ENCODE peak calls at places on chromosomes 5 and 9, in six cellular contexts. One of them, this sample, is unnamed. For H3K36me3 and H3K4me1, the result is how much of the 10 kb centered on the place peaks cover.

GRCh38 chr9:75712690-75713089 is 177.8 kb upstream of the PCSK5 start:
- DNase-seq in H1: no peak
- DNase-seq in mammary epithelial cell: peak
- DNase-seq in MM.1S: no peak
- DNase-seq in adrenal gland: peak
- DNase-seq in IMR-90: no peak
- DNase-seq in this sample: no peak

GRCh38 chr5:141870871-141871270 is 7.3 kb downstream of the PCDH1 start:
- DNase-seq in H1: no peak
- DNase-seq in MM.1S: no peak
- DNase-seq in IMR-90: no peak
- DNase-seq in mammary epithelial cell: peak
- DNase-seq in adrenal gland: no peak
- DNase-seq in this sample: no peak

GRCh38 chr9:28155067-28155466 is 581.8 kb upstream of the C9orf72 start:
- DNase-seq in MM.1S: no peak
- DNase-seq in mammary epithelial cell: no peak
- DNase-seq in IMR-90: no peak
- DNase-seq in H1: no peak
- DNase-seq in adrenal gland: peak
- DNase-seq in this sample: no peak

GRCh38 chr5:143186623-143187022 is 216.9 kb downstream of the NR3C1 start:
- DNase-seq in adrenal gland: no peak
- DNase-seq in IMR-90: no peak
- DNase-seq in mammary epithelial cell: no peak
- DNase-seq in MM.1S: peak
- DNase-seq in H1: no peak
- DNase-seq in this sample: no peak

GRCh38 chr5:88692979-88693932 is 189.7 kb downstream of the MEF2C start:
- DNase-seq in IMR-90: no peak
- DNase-seq in mammary epithelial cell: no peak
- DNase-seq in MM.1S: no peak
- DNase-seq in adrenal gland: no peak
- DNase-seq in H1: no peak
- DNase-seq in this sample: no peak

GRCh38 chr5:43017438-43017820 is 22.7 kb downstream of the ANXA2R start:
- DNase-seq in H1: no peak
- DNase-seq in MM.1S: no peak
- DNase-seq in mammary epithelial cell: no peak
- DNase-seq in IMR-90: peak
- DNase-seq in adrenal gland: no peak
- DNase-seq in this sample: peak

GRCh38 chr9:104074876-104075275 is 19.2 kb upstream of the SMC2 start:
- DNase-seq in MM.1S: no peak
- DNase-seq in IMR-90: peak
- DNase-seq in adrenal gland: no peak
- DNase-seq in H1: no peak
- DNase-seq in mammary epithelial cell: peak
- DNase-seq in this sample: no peak

GRCh38 chr5:145811834-145812625 is 23.1 kb downstream of the PRELID2 start:
- DNase-seq in MM.1S: no peak
- DNase-seq in adrenal gland: peak
- DNase-seq in H1: no peak
- DNase-seq in mammary epithelial cell: peak
- DNase-seq in IMR-90: peak
- DNase-seq in this sample: no peak

GRCh38 chr9:112050544-112051475 is 124.3 kb downstream of the SUSD1 start:
- DNase-seq in MM.1S: no peak
- DNase-seq in mammary epithelial cell: peak
- DNase-seq in H1: no peak
- DNase-seq in IMR-90: peak
- DNase-seq in adrenal gland: no peak
- DNase-seq in this sample: no peak

GRCh38 chr5:136743052-136743451 is 377.7 kb upstream of the TRPC7 start:
- DNase-seq in adrenal gland: no peak
- DNase-seq in IMR-90: no peak
- DNase-seq in MM.1S: no peak
- DNase-seq in H1: no peak
- DNase-seq in mammary epithelial cell: no peak
- DNase-seq in this sample: no peak

DNA sequence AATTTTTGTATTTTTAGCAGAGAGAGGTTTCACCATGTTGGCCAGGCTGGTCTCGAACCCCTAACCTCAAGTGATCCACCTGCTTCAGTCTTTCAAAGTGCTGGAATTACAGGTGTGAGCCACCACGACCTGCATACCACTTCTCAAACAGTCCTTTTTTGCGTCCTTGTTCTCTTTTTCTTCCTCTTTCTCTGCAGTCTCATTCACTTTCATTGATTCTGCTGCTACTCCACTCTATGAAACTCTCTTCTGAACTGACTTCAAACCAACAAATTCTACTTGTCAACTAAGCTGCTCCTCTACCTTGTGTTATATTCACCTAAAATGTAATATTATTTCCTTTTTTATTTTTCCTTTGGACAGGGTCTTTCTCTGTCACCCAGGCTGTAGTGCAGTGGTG is 7.9 kb downstream of the NSD1 start:
- DNase-seq in mammary epithelial cell: no peak
- DNase-seq in MM.1S: no peak
- DNase-seq in H1: no peak
- DNase-seq in IMR-90: no peak
- DNase-seq in adrenal gland: no peak
- DNase-seq in this sample: peak
- H3K36me3 ChIP-seq in mammary epithelial cell: under half
- H3K36me3 ChIP-seq in MM.1S: under half
- H3K36me3 ChIP-seq in H1: half or more
- H3K36me3 ChIP-seq in IMR-90: under half
- H3K36me3 ChIP-seq in adrenal gland: under half
- H3K36me3 ChIP-seq in this sample: half or more

GRCh38 chr5:132221781-132222648 is 5.6 kb downstream of the P4HA2 start:
- DNase-seq in MM.1S: no peak
- DNase-seq in IMR-90: peak
- DNase-seq in mammary epithelial cell: no peak
- DNase-seq in H1: no peak
- DNase-seq in adrenal gland: no peak
- DNase-seq in this sample: peak

GRCh38 chr5:132220476-132220875 is 7.2 kb downstream of the P4HA2 start:
- DNase-seq in adrenal gland: no peak
- DNase-seq in MM.1S: no peak
- DNase-seq in IMR-90: peak
- DNase-seq in H1: no peak
- DNase-seq in mammary epithelial cell: no peak
- DNase-seq in this sample: no peak

GRCh38 chr5:132224721-132225120 is 2.9 kb downstream of the P4HA2 start:
- DNase-seq in mammary epithelial cell: no peak
- DNase-seq in adrenal gland: no peak
- DNase-seq in MM.1S: no peak
- DNase-seq in H1: no peak
- DNase-seq in IMR-90: peak
- DNase-seq in this sample: no peak

GRCh38 chr5:132223861-132224260 is 3.8 kb downstream of the P4HA2 start:
- DNase-seq in H1: no peak
- DNase-seq in adrenal gland: no peak
- DNase-seq in MM.1S: no peak
- DNase-seq in IMR-90: no peak
- DNase-seq in mammary epithelial cell: no peak
- DNase-seq in this sample: no peak

GRCh38 chr5:132222649-132223038 is 5.0 kb downstream of the P4HA2 start:
- DNase-seq in mammary epithelial cell: no peak
- DNase-seq in IMR-90: no peak
- DNase-seq in H1: no peak
- DNase-seq in MM.1S: no peak
- DNase-seq in adrenal gland: no peak
- DNase-seq in this sample: no peak
- H3K4me1 ChIP-seq in mammary epithelial cell: half or more
- H3K4me1 ChIP-seq in IMR-90: under half
- H3K4me1 ChIP-seq in H1: under half
- H3K4me1 ChIP-seq in MM.1S: under half
- H3K4me1 ChIP-seq in adrenal gland: under half
- H3K4me1 ChIP-seq in this sample: half or more

DNA sequence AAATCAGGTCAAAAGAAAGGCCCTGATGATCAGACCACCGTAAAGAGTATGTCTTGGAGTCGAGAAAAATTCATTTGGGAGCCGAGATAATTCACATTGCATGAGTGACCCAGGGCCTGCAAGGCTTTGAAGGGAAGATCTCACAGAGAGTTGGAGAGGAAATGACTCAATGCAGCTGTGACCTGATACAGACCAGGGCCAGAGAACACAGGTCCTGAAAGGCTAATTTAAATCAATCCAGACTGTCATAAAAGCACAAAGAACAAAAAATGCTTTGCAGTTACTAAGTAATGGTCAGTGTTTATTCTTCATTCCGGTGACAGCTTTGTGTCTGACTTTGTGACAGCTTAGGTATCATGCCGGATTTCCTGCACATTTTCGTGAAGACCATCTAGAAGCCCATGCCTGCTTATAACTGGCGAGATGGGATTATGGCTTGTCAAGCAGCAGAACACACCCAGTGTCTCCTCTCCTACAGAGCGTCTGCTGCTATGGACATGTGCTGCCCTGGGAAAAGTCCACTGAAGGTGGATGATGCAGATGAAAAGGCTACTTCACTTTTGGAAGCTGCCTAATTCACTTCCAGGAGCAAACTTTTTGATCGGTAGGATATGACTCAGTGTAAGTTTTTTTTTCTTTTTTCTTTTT is 5.8 kb upstream of the ACTBL2 start:
- DNase-seq in adrenal gland: peak
- DNase-seq in IMR-90: peak
- DNase-seq in mammary epithelial cell: peak
- DNase-seq in MM.1S: no peak
- DNase-seq in H1: no peak
- DNase-seq in this sample: no peak
- TF ChIP-seq CTCF in adrenal gland: no peak
- TF ChIP-seq CTCF in IMR-90: no peak
- TF ChIP-seq CTCF in mammary epithelial cell: no peak
- TF ChIP-seq CTCF in MM.1S: no peak
- TF ChIP-seq CTCF in H1: no peak
- TF ChIP-seq CTCF in this sample: no peak

GRCh38 chr5:173323799-173324114 is 4.5 kb downstream of the STC2 start:
- DNase-seq in IMR-90: no peak
- DNase-seq in H1: no peak
- DNase-seq in adrenal gland: no peak
- DNase-seq in MM.1S: no peak
- DNase-seq in mammary epithelial cell: no peak
- DNase-seq in this sample: no peak
- H3K36me3 ChIP-seq in IMR-90: half or more
- H3K36me3 ChIP-seq in H1: half or more
- H3K36me3 ChIP-seq in adrenal gland: under half
- H3K36me3 ChIP-seq in MM.1S: under half
- H3K36me3 ChIP-seq in mammary epithelial cell: under half
- H3K36me3 ChIP-seq in this sample: under half

GRCh38 chr9:14251146-14252071 is 62.5 kb downstream of the NFIB start:
- DNase-seq in H1: no peak
- DNase-seq in mammary epithelial cell: peak
- DNase-seq in IMR-90: peak
- DNase-seq in adrenal gland: peak
- DNase-seq in MM.1S: no peak
- DNase-seq in this sample: peak
- H3K4me1 ChIP-seq in H1: under half
- H3K4me1 ChIP-seq in mammary epithelial cell: under half
- H3K4me1 ChIP-seq in IMR-90: under half
- H3K4me1 ChIP-seq in adrenal gland: under half
- H3K4me1 ChIP-seq in MM.1S: under half
- H3K4me1 ChIP-seq in this sample: under half

GRCh38 chr5:1106385-1107166 is 5.3 kb downstream of the SLC12A7 start:
- DNase-seq in MM.1S: no peak
- DNase-seq in IMR-90: no peak
- DNase-seq in mammary epithelial cell: no peak
- DNase-seq in H1: no peak
- DNase-seq in adrenal gland: peak
- DNase-seq in this sample: no peak

GRCh38 chr5:1107167-1108007 is 4.5 kb downstream of the SLC12A7 start:
- DNase-seq in H1: peak
- DNase-seq in mammary epithelial cell: no peak
- DNase-seq in IMR-90: no peak
- DNase-seq in MM.1S: no peak
- DNase-seq in adrenal gland: no peak
- DNase-seq in this sample: no peak

GRCh38 chr5:1109542-1110259 is 2.2 kb downstream of the SLC12A7 start:
- DNase-seq in H1: no peak
- DNase-seq in mammary epithelial cell: no peak
- DNase-seq in adrenal gland: no peak
- DNase-seq in IMR-90: no peak
- DNase-seq in MM.1S: no peak
- DNase-seq in this sample: no peak

GRCh38 chr5:1108865-1109174 is 3.0 kb downstream of the SLC12A7 start:
- DNase-seq in IMR-90: no peak
- DNase-seq in MM.1S: no peak
- DNase-seq in adrenal gland: peak
- DNase-seq in mammary epithelial cell: no peak
- DNase-seq in H1: no peak
- DNase-seq in this sample: no peak

DNA sequence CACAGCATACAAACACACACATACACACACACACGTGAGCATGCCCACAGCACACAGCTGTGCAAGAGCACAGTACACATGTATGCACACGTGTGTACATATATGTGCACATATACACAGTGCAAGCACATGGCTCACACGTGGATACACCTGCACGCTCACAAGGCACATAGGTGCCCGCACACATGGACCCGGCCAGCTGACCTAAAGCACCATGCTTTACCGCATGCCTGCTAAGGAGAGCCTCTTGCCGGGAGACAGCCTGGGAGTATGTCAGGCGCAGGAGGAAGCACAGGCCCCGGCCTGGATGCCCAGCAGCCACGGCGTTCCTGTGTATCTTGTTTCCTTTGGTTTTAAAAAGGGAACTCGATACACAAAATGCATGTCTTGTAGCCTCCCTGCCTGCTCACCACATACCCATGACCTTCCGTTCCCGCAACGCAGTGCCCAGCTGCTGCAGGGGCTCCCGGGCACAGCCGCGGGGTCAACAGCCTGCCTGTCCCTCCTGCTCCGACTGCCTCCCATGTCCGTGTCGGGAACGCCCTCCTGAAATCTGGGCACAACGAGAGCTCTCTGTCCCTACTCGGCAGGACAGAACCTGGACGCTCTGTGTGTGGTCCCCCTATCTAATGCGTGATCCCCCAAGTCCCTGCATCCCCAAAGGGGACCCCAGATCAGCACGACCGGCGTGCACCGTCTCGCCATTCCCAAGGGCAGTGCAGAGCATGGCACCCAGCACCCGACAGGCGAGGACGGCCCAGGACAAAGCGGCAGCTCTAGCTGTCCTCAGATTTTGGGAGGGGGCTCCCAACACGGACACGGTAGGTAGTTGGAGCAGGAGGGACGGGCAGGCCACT is 3.6 kb downstream of the SLC12A7 start:
- DNase-seq in IMR-90: no peak
- DNase-seq in H1: no peak
- DNase-seq in mammary epithelial cell: no peak
- DNase-seq in MM.1S: no peak
- DNase-seq in adrenal gland: peak
- DNase-seq in this sample: no peak
- TF ChIP-seq CTCF in IMR-90: no peak
- TF ChIP-seq CTCF in H1: no peak
- TF ChIP-seq CTCF in mammary epithelial cell: no peak
- TF ChIP-seq CTCF in MM.1S: no peak
- TF ChIP-seq CTCF in adrenal gland: no peak
- TF ChIP-seq CTCF in this sample: no peak